ENCODE peak calls at places on chromosomes 13 and 19, in seven cellular contexts. F is brain microvascular endothelial cell, M is fibroblast of mammary gland, B is left lung, Z is mesothelial cell of epicardium, U is AG09319, E is HepG2. V is an unnamed sample.

GRCh38 chr19:38975861-38976271 is 324 bp upstream of the FBXO17 start:
- DNase-seq in F (no peak), M (peak; percentile 49), B (peak; percentile 35), Z (no peak), U (no peak), E (peak; percentile 60), V (no peak)

GRCh38 chr19:401836-402535 is 7.0 kb downstream of the C2CD4C start:
- DNase-seq in F (no peak), M (no peak), B (peak; percentile 22), Z (no peak), U (no peak), E (no peak), V (no peak)

GRCh38 chr19:4636151-4636717 is 3.1 kb upstream of the TNFAIP8L1 start:
- DNase-seq in F (no peak), M (no peak), B (peak; percentile 65), Z (peak; percentile 75), U (peak; percentile 12), E (no peak), V (peak; percentile 49)

GRCh38 chr19:53285087-53285486 is 17.6 kb upstream of the VN1R4 start:
- DNase-seq in F (no peak), M (no peak), B (no peak), Z (no peak), U (no peak), E (no peak), V (no peak)

GRCh38 chr13:114015608-114016295 is 41.9 kb upstream of the C13orf46 start:
- DNase-seq in F (no peak), M (peak; percentile 66), B (no peak), Z (no peak), U (no peak), E (no peak), V (peak; percentile 97)

GRCh38 chr13:44364601-44365000 is 9.0 kb upstream of the SERP2 start:
- DNase-seq in F (peak; percentile 37), M (peak; percentile 76), B (no peak), Z (no peak), U (no peak), E (peak; percentile 82), V (peak; percentile 69)

GRCh38 chr19:45511074-45511473 is 3.8 kb downstream of the VASP start:
- DNase-seq in F (no peak), M (no peak), B (no peak), Z (no peak), U (no peak), E (no peak), V (no peak)

GRCh38 chr19:45781282-45782161 is 768 bp downstream of the DMPK start:
- DNase-seq in F (no peak), M (no peak), B (no peak), Z (no peak), U (no peak), E (no peak), V (peak; percentile 75)

GRCh38 chr19:6233051-6233826 is 46.5 kb downstream of the MLLT1 start:
- DNase-seq in F (no peak), M (peak; percentile 67), B (peak; percentile 55), Z (peak; percentile 20), U (no peak), E (no peak), V (peak; percentile 71)

GRCh38 chr19:16117594-16118033 is 5.9 kb downstream of the RAB8A start:
- DNase-seq in F (no peak), M (no peak), B (no peak), Z (no peak), U (no peak), E (no peak), V (no peak)

GRCh38 chr13:75800545-75800944 is 164.4 kb downstream of the LMO7 start:
- DNase-seq in F (no peak), M (no peak), B (no peak), Z (no peak), U (no peak), E (no peak), V (no peak)

GRCh38 chr13:69959041-69959440 is 148.6 kb upstream of the ATXN8OS start:
- DNase-seq in F (no peak), M (no peak), B (no peak), Z (no peak), U (no peak), E (no peak), V (no peak)

GRCh38 chr13:44904982-44905381 is 84.3 kb downstream of the NUFIP1 start:
- DNase-seq in F (peak; percentile 97), M (peak; percentile 98), B (peak; percentile 73), Z (no peak), U (peak; percentile 97), E (no peak), V (peak; percentile 38)

GRCh38 chr19:37914908-37915307 is 7.9 kb downstream of the SIPA1L3 start:
- DNase-seq in F (no peak), M (no peak), B (no peak), Z (no peak), U (no peak), E (no peak), V (no peak)

GRCh38 chr13:98521461-98521860 is 55.4 kb downstream of the STK24 start:
- DNase-seq in F (no peak), M (no peak), B (no peak), Z (no peak), U (no peak), E (no peak), V (no peak)

GRCh38 chr13:89382986-89383385 is 1711.8 kb downstream of the SLITRK5 start:
- DNase-seq in F (no peak), M (no peak), B (no peak), Z (no peak), U (no peak), E (no peak), V (no peak)

GRCh38 chr19:31693131-31693700 is 344.0 kb upstream of the TSHZ3 start:
- DNase-seq in F (no peak), M (no peak), B (no peak), Z (no peak), U (no peak), E (no peak), V (no peak)
- TF ChIP-seq CTCF in F (no peak), M (no peak), B (no peak), Z (no peak), U (no peak), E (no peak), V (no peak)

GRCh38 chr19:12997225-12997966 is 2.1 kb downstream of the NFIX start:
- DNase-seq in F (no peak), M (no peak), B (no peak), Z (no peak), U (no peak), E (no peak), V (no peak)

GRCh38 chr19:12997967-12998940 is 3.0 kb downstream of the NFIX start:
- DNase-seq in F (no peak), M (no peak), B (no peak), Z (no peak), U (no peak), E (no peak), V (no peak)

GRCh38 chr19:12994701-12995595 is at the start of gene NFIX:
- DNase-seq in F (no peak), M (no peak), B (peak; percentile 64), Z (peak; percentile 53), U (no peak), E (peak; percentile 24), V (peak; percentile 68)

GRCh38 chr19:12995596-12996541 is 594 bp downstream of the NFIX start:
- DNase-seq in F (no peak), M (no peak), B (no peak), Z (no peak), U (no peak), E (no peak), V (no peak)

DNA sequence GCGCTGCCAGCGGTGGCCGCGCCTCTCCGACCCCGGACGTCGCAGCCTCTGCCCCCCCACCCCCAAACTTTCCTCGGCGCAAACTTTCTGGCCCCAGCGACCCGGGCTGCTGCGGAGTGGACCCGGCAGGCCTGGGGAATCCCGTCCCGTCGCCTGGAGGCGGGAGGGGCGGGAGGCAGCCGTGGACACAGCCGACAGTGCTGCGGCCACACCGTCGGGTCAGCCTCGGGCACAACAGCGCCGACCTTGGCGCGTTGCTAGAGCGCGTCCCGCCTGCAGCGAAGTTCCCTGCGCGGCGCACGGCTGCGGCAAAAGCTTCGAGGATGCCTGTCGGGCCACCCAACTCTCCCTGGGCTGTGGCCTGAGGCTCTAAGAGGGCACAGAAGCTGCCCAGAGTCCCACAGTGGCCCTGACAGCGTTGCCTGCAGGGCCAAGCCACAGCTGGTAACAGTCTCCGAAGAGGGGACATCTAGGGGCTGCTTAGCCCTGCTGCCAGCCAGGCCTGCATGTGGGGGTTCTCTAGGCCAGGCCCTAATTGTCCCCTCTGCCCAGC is 1.3 kb downstream of the NFIX start:
- DNase-seq in F (no peak), M (no peak), B (no peak), Z (no peak), U (no peak), E (peak; percentile 38), V (no peak)
- TF ChIP-seq CTCF in F (no peak), M (no peak), B (no peak), Z (no peak), U (no peak), E (peak; percentile 77), V (no peak)

GRCh38 chr13:111022886-111023285 is 92.2 kb upstream of the ARHGEF7 start:
- DNase-seq in F (no peak), M (no peak), B (no peak), Z (no peak), U (no peak), E (no peak), V (no peak)

GRCh38 chr13:111031531-111031961 is 83.6 kb upstream of the ARHGEF7 start:
- DNase-seq in F (peak; percentile 84), M (peak; percentile 92), B (no peak), Z (no peak), U (peak; percentile 60), E (no peak), V (peak; percentile 43)

GRCh38 chr13:111025310-111025709 is 89.8 kb upstream of the ARHGEF7 start:
- DNase-seq in F (no peak), M (no peak), B (no peak), Z (no peak), U (no peak), E (no peak), V (no peak)

GRCh38 chr13:111029957-111030609 is 85.0 kb upstream of the ARHGEF7 start:
- DNase-seq in F (no peak), M (no peak), B (no peak), Z (no peak), U (no peak), E (no peak), V (no peak)

GRCh38 chr13:111027481-111028439 is 87.3 kb upstream of the ARHGEF7 start:
- DNase-seq in F (no peak), M (peak; percentile 34), B (no peak), Z (no peak), U (no peak), E (peak; percentile 6), V (no peak)
- TF ChIP-seq CTCF in F (peak; percentile 33), M (no peak), B (no peak), Z (no peak), U (no peak), E (no peak), V (no peak)

DNA sequence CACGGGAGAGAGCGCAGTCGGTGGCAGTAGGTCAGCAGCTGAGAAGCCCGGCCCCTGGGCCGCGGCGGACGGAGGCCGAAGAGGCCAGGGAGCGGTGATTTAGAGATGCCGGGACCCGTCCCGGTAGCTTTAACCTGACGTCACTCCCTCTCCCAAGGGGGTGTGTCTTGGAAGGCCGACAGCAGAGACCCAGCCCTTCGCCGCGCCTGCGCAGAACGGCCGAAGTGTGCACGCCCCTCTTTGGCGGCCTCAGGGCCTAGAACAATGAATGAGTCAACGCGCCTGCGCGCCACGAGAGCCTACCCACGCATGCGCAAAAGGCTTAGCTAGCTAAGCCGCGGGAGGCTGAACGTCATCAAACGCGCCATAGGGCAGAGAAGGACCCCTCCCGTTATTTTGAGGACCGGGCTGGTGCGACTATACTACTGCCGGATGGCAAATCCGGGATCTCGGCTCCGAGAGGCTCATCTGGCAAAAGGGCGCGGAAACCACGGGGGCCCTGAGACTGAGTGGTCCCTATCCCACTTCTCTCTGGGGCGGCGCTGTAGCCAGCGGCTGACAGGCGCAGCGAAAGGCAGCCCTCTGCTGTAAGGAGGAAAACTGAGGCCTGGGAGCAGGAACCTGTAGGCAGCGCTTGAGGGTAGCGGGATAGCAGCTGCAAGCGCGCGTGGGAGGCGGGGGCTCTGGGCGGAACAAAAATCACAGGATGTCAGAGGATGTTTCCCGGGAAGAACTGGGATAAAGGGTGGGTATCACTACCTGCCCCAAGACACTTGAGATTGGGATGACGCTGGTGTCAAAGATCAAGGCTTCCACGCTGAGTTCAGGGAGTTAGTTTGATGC is at the start of the genes IRGQ and ZNF576:
- DNase-seq in F (peak; percentile 99), M (peak; percentile 99), B (peak; percentile 100), Z (peak; percentile 100), U (peak; percentile 99), E (peak; percentile 98), V (peak; percentile 100)
- TF ChIP-seq CTCF in F (no peak), M (no peak), B (no peak), Z (no peak), U (peak; percentile 3), E (peak; percentile 65), V (no peak)

V was measured in MCF 10A.